ENCODE peak calls at places on chromosomes 13 and 19, in ten cellular contexts. U is body of pancreas, Z is cardiac muscle cell, T is transverse colon, J is kidney, V is type B pancreatic cell, S is omental fat pad, H is heart left ventricle, O is left lung, R is bronchial epithelial cell. X is an unnamed sample.
A peak's percentile ranks its signal among the peaks of the same experiment; 100 is the strongest.

GRCh38 chr19:17322854-17323253 is 11.8 kb downstream of the ANO8 start:
- DNase-seq in U (no peak), Z (no peak), T (no peak), J (peak; percentile 85), V (no peak), S (no peak), H (no peak), O (no peak), R (no peak), X (no peak)

GRCh38 chr13:73364706-73365105 is 305.9 kb downstream of the KLF5 start:
- DNase-seq in U (no peak), Z (no peak), T (peak; percentile 44), J (no peak), V (no peak), S (no peak), H (no peak), O (no peak), R (no peak), X (no peak)

GRCh38 chr13:25300861-25301346 is 521 bp upstream of the NUP58 start:
- DNase-seq in U (peak; percentile 4), Z (no peak), T (peak; percentile 16), J (peak; percentile 83), V (no peak), S (no peak), H (peak; percentile 47), O (peak; percentile 80), R (no peak), X (peak; percentile 24)

GRCh38 chr19:15114153-15114540 is 6.9 kb downstream of the SYDE1 start:
- DNase-seq in U (no peak), Z (no peak), T (no peak), J (no peak), V (no peak), S (no peak), H (no peak), O (no peak), R (no peak), X (no peak)

GRCh38 chr19:52566588-52566987 is 3.5 kb upstream of the ZNF701 start:
- DNase-seq in U (no peak), Z (no peak), T (no peak), J (no peak), V (no peak), S (no peak), H (no peak), O (no peak), R (peak; percentile 93), X (no peak)

GRCh38 chr19:34428549-34429285 is 536 bp downstream of the UBA2 start:
- DNase-seq in U (peak; percentile 17), Z (peak; percentile 43), T (peak; percentile 45), J (no peak), V (no peak), S (no peak), H (peak; percentile 46), O (peak; percentile 89), R (peak; percentile 15), X (peak; percentile 23)

GRCh38 chr19:871446-872265 is 12.2 kb downstream of the CFD start:
- DNase-seq in U (no peak), Z (peak; percentile 23), T (no peak), J (peak; percentile 87), V (no peak), S (no peak), H (no peak), O (no peak), R (peak; percentile 20), X (no peak)

GRCh38 chr19:29202281-29202680 is 10.7 kb downstream of the UQCRFS1 start:
- DNase-seq in U (no peak), Z (no peak), T (no peak), J (no peak), V (no peak), S (no peak), H (no peak), O (no peak), R (no peak), X (no peak)

GRCh38 chr19:37903096-37903495 is 3.3 kb downstream of the WDR87 start:
- DNase-seq in U (peak; percentile 20), Z (peak; percentile 58), T (no peak), J (peak; percentile 30), V (no peak), S (no peak), H (no peak), O (no peak), R (no peak), X (no peak)

GRCh38 chr19:290539-291521 is at the start of gene PLPP2:
- DNase-seq in U (peak; percentile 85), Z (no peak), T (peak; percentile 77), J (no peak), V (no peak), S (no peak), H (no peak), O (peak; percentile 81), R (no peak), X (no peak)

GRCh38 chr19:19964416-19964815 is 63.7 kb downstream of the ZNF93 start:
- DNase-seq in U (no peak), Z (no peak), T (no peak), J (no peak), V (no peak), S (no peak), H (no peak), O (no peak), R (no peak), X (no peak)

GRCh38 chr13:50292082-50292481 is 276.8 kb downstream of the KCNRG start:
- DNase-seq in U (no peak), Z (no peak), T (no peak), J (no peak), V (no peak), S (no peak), H (no peak), O (no peak), R (no peak), X (no peak)

GRCh38 chr19:35212241-35212640 is 16.3 kb downstream of the FAM187B start:
- DNase-seq in U (no peak), Z (no peak), T (no peak), J (no peak), V (no peak), S (no peak), H (no peak), O (no peak), R (no peak), X (no peak)

GRCh38 chr13:87169337-87169736 is 501.8 kb upstream of the SLITRK5 start:
- DNase-seq in U (no peak), Z (no peak), T (no peak), J (no peak), V (no peak), S (no peak), H (no peak), O (no peak), R (no peak), X (no peak)

GRCh38 chr19:45577111-45577905 is 7.3 kb downstream of the OPA3 start:
- DNase-seq in U (peak; percentile 78), Z (no peak), T (peak; percentile 60), J (no peak), V (no peak), S (no peak), H (peak; percentile 69), O (peak; percentile 40), R (peak; percentile 94), X (peak; percentile 49)

GRCh38 chr13:51620165-51620983 is 36.1 kb downstream of the WDFY2 start:
- DNase-seq in U (no peak), Z (no peak), T (no peak), J (no peak), V (no peak), S (no peak), H (peak; percentile 66), O (no peak), R (no peak), X (peak; percentile 38)

GRCh38 chr13:79692846-79693245 is 211.9 kb downstream of the NDFIP2 start:
- DNase-seq in U (no peak), Z (no peak), T (no peak), J (no peak), V (no peak), S (no peak), H (no peak), O (no peak), R (no peak), X (no peak)

DNA sequence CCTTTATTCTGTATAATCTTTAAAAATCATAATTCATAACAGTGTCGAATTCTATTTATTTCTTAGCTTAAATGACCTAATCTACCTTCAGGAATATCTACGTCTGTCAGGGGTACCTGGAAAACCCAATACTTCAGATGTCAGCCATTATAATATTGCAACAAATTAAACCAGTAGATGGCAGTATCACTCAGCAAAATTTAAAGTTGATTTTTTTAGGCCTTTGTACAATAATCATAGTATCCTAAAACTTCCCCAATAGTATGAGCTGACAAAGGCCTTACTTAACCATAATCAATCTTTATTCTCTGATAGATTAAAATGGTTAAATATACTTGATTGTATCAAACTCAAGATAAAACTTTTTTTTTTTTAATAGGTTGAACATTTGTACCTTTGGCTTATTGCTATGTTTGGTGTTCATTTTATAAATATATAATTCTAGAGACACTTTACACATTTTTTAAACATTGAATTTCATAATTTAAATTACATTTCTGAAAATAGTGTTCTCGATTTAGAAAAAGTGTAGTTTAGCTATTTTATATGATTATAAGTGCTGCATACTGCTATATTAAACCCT is 830.2 kb upstream of the SPRY2 start:
- DNase-seq in U (no peak), Z (peak; percentile 21), T (no peak), J (no peak), V (no peak), S (no peak), H (no peak), O (no peak), R (peak; percentile 35), X (no peak)
- TF ChIP-seq CTCF in U (peak; percentile 65), Z (peak; percentile 49), T (peak; percentile 34), J (peak; percentile 52), V (peak; percentile 87), S (no peak), H (peak; percentile 63), O (no peak), R (peak; percentile 23), X (peak; percentile 64)

GRCh38 chr19:50486823-50487515 is 10.3 kb upstream of the GARIN5A start:
- DNase-seq in U (no peak), Z (peak; percentile 89), T (no peak), J (peak; percentile 35), V (no peak), S (no peak), H (no peak), O (peak; percentile 31), R (peak; percentile 5), X (no peak)
- TF ChIP-seq CTCF in U (peak; percentile 19), Z (peak; percentile 50), T (no peak), J (no peak), V (peak; percentile 77), S (no peak), H (peak; percentile 45), O (peak; percentile 35), R (peak; percentile 48), X (peak; percentile 42)

DNA sequence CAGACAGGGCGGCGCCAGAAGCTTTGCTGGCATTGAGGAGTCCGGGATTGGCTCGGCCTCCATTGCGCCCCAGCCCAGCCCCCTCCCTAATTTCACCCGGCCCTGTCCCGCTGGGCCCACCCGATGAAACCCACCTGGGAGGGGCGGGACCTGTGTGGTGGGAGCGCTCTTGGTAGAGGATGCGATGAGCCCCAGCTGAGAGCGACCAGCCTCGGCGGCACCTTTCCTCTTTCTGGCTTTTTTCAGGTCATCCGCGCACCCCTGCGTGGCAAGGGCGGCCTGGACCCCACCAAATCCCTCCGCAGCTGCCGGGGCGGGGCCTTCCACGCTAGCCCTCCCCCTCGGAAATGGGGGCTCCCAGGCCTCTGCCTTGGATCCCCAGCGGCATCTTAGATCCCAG is at the start of gene ZGLP1:
- DNase-seq in U (no peak), Z (no peak), T (no peak), J (no peak), V (no peak), S (no peak), H (no peak), O (no peak), R (no peak), X (no peak)
- TF ChIP-seq CTCF in U (no peak), Z (no peak), T (no peak), J (no peak), V (no peak), S (no peak), H (no peak), O (no peak), R (no peak), X (no peak)

GRCh38 chr19:58519087-58519354 is 589 bp downstream of the ZBTB45 start:
- DNase-seq in U (peak; percentile 69), Z (peak; percentile 87), T (peak; percentile 70), J (peak; percentile 84), V (peak; percentile 78), S (peak; percentile 25), H (peak; percentile 76), O (no peak), R (peak; percentile 62), X (peak; percentile 58)
- TF ChIP-seq CTCF in U (no peak), Z (peak; percentile 78), T (no peak), J (peak; percentile 60), V (peak; percentile 63), S (no peak), H (peak; percentile 66), O (no peak), R (peak; percentile 81), X (peak; percentile 73)

X was measured in left ventricle myocardium inferior.